ENCODE peak calls at places on chromosomes 11 and 22, in eight cellular contexts. One of them, this sample, is unnamed.

GRCh38 chr11:65382804-65383368 is 440 bp upstream of the SLC25A45 start:
- DNase-seq in lower leg skin: no peak
- DNase-seq in adrenal gland: peak
- DNase-seq in body of pancreas: peak
- DNase-seq in gastrocnemius medialis: no peak
- DNase-seq in A549: peak
- DNase-seq in IMR-90: no peak
- DNase-seq in HCT116: no peak
- DNase-seq in this sample: no peak

GRCh38 chr22:45426387-45426786 is 12.9 kb downstream of the RIBC2 start:
- DNase-seq in lower leg skin: peak
- DNase-seq in adrenal gland: no peak
- DNase-seq in body of pancreas: no peak
- DNase-seq in gastrocnemius medialis: no peak
- DNase-seq in A549: no peak
- DNase-seq in IMR-90: no peak
- DNase-seq in HCT116: no peak
- DNase-seq in this sample: no peak

GRCh38 chr11:60725592-60725991 is 1.1 kb downstream of the MS4A18 start:
- DNase-seq in lower leg skin: no peak
- DNase-seq in adrenal gland: no peak
- DNase-seq in body of pancreas: no peak
- DNase-seq in gastrocnemius medialis: no peak
- DNase-seq in A549: no peak
- DNase-seq in IMR-90: no peak
- DNase-seq in HCT116: no peak
- DNase-seq in this sample: no peak

GRCh38 chr11:108984548-108984947 is 319.7 kb downstream of the DDX10 start:
- DNase-seq in lower leg skin: no peak
- DNase-seq in adrenal gland: no peak
- DNase-seq in body of pancreas: no peak
- DNase-seq in gastrocnemius medialis: no peak
- DNase-seq in A549: no peak
- DNase-seq in IMR-90: no peak
- DNase-seq in HCT116: no peak
- DNase-seq in this sample: no peak

GRCh38 chr22:17192186-17192585 is 27.0 kb downstream of the ADA2 start:
- DNase-seq in lower leg skin: no peak
- DNase-seq in adrenal gland: no peak
- DNase-seq in body of pancreas: no peak
- DNase-seq in gastrocnemius medialis: no peak
- DNase-seq in A549: no peak
- DNase-seq in IMR-90: no peak
- DNase-seq in HCT116: no peak
- DNase-seq in this sample: no peak

GRCh38 chr11:111820059-111820375 is 51.4 kb downstream of the ALG9 start:
- DNase-seq in lower leg skin: no peak
- DNase-seq in adrenal gland: no peak
- DNase-seq in body of pancreas: no peak
- DNase-seq in gastrocnemius medialis: no peak
- DNase-seq in A549: no peak
- DNase-seq in IMR-90: peak
- DNase-seq in HCT116: no peak
- DNase-seq in this sample: no peak

GRCh38 chr22:35352214-35353111 is 28.4 kb upstream of the HMOX1 start:
- DNase-seq in lower leg skin: peak
- DNase-seq in adrenal gland: peak
- DNase-seq in body of pancreas: peak
- DNase-seq in gastrocnemius medialis: peak
- DNase-seq in A549: peak
- DNase-seq in IMR-90: no peak
- DNase-seq in HCT116: no peak
- DNase-seq in this sample: no peak

GRCh38 chr11:26442131-26442530 is 110.2 kb downstream of the ANO3 start:
- DNase-seq in lower leg skin: no peak
- DNase-seq in adrenal gland: no peak
- DNase-seq in body of pancreas: no peak
- DNase-seq in gastrocnemius medialis: no peak
- DNase-seq in A549: no peak
- DNase-seq in IMR-90: peak
- DNase-seq in HCT116: no peak
- DNase-seq in this sample: no peak

GRCh38 chr22:24247564-24248344 is 2.9 kb upstream of the GGT5 start:
- DNase-seq in lower leg skin: peak
- DNase-seq in adrenal gland: peak
- DNase-seq in body of pancreas: peak
- DNase-seq in gastrocnemius medialis: peak
- DNase-seq in A549: peak
- DNase-seq in IMR-90: peak
- DNase-seq in HCT116: peak
- DNase-seq in this sample: peak
- TF ChIP-seq POLR2A in lower leg skin: no peak
- TF ChIP-seq POLR2A in adrenal gland: no peak
- TF ChIP-seq POLR2A in body of pancreas: no peak
- TF ChIP-seq POLR2A in gastrocnemius medialis: no peak
- TF ChIP-seq POLR2A in A549: no peak
- TF ChIP-seq POLR2A in IMR-90: peak
- TF ChIP-seq POLR2A in HCT116: no peak
- TF ChIP-seq POLR2A in this sample: no peak

DNA sequence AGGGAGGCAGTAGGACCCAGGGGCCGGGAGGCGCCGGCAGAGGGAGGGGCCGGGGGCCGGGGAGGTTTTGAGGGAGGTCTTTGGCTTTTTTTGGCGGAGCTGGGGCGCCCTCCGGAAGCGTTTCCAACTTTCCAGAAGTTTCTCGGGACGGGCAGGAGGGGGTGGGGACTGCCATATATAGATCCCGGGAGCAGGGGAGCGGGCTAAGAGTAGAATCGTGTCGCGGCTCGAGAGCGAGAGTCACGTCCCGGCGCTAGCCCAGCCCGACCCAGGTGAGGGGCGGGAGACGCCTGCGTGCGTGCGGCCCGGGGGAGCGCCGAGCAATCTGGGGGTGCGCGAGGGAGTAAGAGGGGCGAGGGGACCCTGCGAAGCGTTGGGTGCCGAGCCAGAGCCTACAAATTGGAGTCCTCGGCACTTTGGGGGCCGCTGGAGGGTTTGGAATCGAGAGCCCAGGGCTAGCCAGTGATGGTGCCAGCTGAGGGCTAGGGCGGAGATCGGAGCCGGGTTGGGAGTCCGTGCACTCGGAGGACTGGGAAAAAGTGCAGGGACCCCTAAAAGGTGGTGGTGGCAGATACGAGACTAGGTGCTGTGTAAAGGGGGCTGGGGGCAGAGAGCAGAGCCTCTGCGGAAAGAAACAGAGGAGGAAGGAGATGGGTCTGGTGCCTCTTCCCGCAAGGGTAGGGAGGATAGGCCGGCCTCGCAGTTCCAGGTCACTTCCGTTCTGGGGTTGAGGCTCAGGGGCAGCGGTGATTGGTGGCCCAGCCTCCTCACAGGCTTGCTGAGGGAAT is at the start of gene SERPINH1:
- DNase-seq in lower leg skin: peak
- DNase-seq in adrenal gland: peak
- DNase-seq in body of pancreas: peak
- DNase-seq in gastrocnemius medialis: peak
- DNase-seq in A549: peak
- DNase-seq in IMR-90: peak
- DNase-seq in HCT116: peak
- DNase-seq in this sample: peak
- TF ChIP-seq POLR2A in lower leg skin: no peak
- TF ChIP-seq POLR2A in adrenal gland: peak
- TF ChIP-seq POLR2A in body of pancreas: peak
- TF ChIP-seq POLR2A in gastrocnemius medialis: peak
- TF ChIP-seq POLR2A in A549: peak
- TF ChIP-seq POLR2A in IMR-90: peak
- TF ChIP-seq POLR2A in HCT116: peak
- TF ChIP-seq POLR2A in this sample: peak

GRCh38 chr11:68432874-68433273 is 27.7 kb upstream of the PPP6R3 start:
- DNase-seq in lower leg skin: no peak
- DNase-seq in adrenal gland: no peak
- DNase-seq in body of pancreas: no peak
- DNase-seq in gastrocnemius medialis: no peak
- DNase-seq in A549: no peak
- DNase-seq in IMR-90: no peak
- DNase-seq in HCT116: no peak
- DNase-seq in this sample: no peak

GRCh38 chr11:68429661-68430060 is 30.9 kb upstream of the PPP6R3 start:
- DNase-seq in lower leg skin: no peak
- DNase-seq in adrenal gland: no peak
- DNase-seq in body of pancreas: no peak
- DNase-seq in gastrocnemius medialis: no peak
- DNase-seq in A549: no peak
- DNase-seq in IMR-90: no peak
- DNase-seq in HCT116: no peak
- DNase-seq in this sample: no peak

GRCh38 chr11:68431984-68432600 is 28.5 kb upstream of the PPP6R3 start:
- DNase-seq in lower leg skin: no peak
- DNase-seq in adrenal gland: no peak
- DNase-seq in body of pancreas: no peak
- DNase-seq in gastrocnemius medialis: no peak
- DNase-seq in A549: no peak
- DNase-seq in IMR-90: no peak
- DNase-seq in HCT116: no peak
- DNase-seq in this sample: no peak

GRCh38 chr11:68430384-68430783 is 30.2 kb upstream of the PPP6R3 start:
- DNase-seq in lower leg skin: no peak
- DNase-seq in adrenal gland: no peak
- DNase-seq in body of pancreas: no peak
- DNase-seq in gastrocnemius medialis: no peak
- DNase-seq in A549: no peak
- DNase-seq in IMR-90: no peak
- DNase-seq in HCT116: no peak
- DNase-seq in this sample: no peak

DNA sequence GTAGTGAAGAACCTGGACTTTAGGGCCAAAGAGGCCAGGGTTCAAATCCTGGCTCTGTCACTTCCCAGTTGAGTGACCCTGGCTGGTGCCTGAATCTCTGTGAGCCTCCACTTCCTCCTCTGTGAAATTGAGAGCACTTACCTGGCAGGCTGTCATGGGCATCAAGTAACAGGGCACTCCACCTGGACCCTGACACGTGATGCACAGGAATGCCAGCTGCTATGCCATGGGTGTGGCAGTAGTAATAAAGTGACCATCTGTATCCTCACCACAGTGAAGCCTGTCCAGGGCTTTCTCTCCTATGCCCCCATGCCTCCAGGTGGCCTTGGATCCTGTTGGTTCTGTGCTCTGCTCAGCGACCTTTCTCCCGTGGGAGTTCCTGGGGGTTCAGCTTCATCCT is 29.8 kb upstream of the PPP6R3 start:
- DNase-seq in lower leg skin: no peak
- DNase-seq in adrenal gland: no peak
- DNase-seq in body of pancreas: no peak
- DNase-seq in gastrocnemius medialis: no peak
- DNase-seq in A549: no peak
- DNase-seq in IMR-90: no peak
- DNase-seq in HCT116: no peak
- DNase-seq in this sample: no peak
- TF ChIP-seq POLR2A in lower leg skin: no peak
- TF ChIP-seq POLR2A in adrenal gland: no peak
- TF ChIP-seq POLR2A in body of pancreas: no peak
- TF ChIP-seq POLR2A in gastrocnemius medialis: no peak
- TF ChIP-seq POLR2A in A549: no peak
- TF ChIP-seq POLR2A in IMR-90: no peak
- TF ChIP-seq POLR2A in HCT116: no peak
- TF ChIP-seq POLR2A in this sample: no peak

GRCh38 chr11:82901165-82901938 is at the start of gene DDIAS:
- DNase-seq in lower leg skin: peak
- DNase-seq in adrenal gland: peak
- DNase-seq in body of pancreas: peak
- DNase-seq in gastrocnemius medialis: peak
- DNase-seq in A549: peak
- DNase-seq in IMR-90: peak
- DNase-seq in HCT116: peak
- DNase-seq in this sample: peak
- TF ChIP-seq POLR2A in lower leg skin: no peak
- TF ChIP-seq POLR2A in adrenal gland: peak
- TF ChIP-seq POLR2A in body of pancreas: peak
- TF ChIP-seq POLR2A in gastrocnemius medialis: peak
- TF ChIP-seq POLR2A in A549: peak
- TF ChIP-seq POLR2A in IMR-90: no peak
- TF ChIP-seq POLR2A in HCT116: peak
- TF ChIP-seq POLR2A in this sample: peak

GRCh38 chr11:57421066-57421465 is 5.9 kb downstream of the SLC43A3 start:
- DNase-seq in lower leg skin: no peak
- DNase-seq in adrenal gland: no peak
- DNase-seq in body of pancreas: no peak
- DNase-seq in gastrocnemius medialis: no peak
- DNase-seq in A549: no peak
- DNase-seq in IMR-90: no peak
- DNase-seq in HCT116: no peak
- DNase-seq in this sample: no peak
- TF ChIP-seq POLR2A in lower leg skin: no peak
- TF ChIP-seq POLR2A in adrenal gland: no peak
- TF ChIP-seq POLR2A in body of pancreas: no peak
- TF ChIP-seq POLR2A in gastrocnemius medialis: no peak
- TF ChIP-seq POLR2A in A549: no peak
- TF ChIP-seq POLR2A in IMR-90: no peak
- TF ChIP-seq POLR2A in HCT116: no peak
- TF ChIP-seq POLR2A in this sample: no peak

GRCh38 chr22:49657275-49657973 is 170.2 kb downstream of the BRD1 start:
- DNase-seq in lower leg skin: peak
- DNase-seq in adrenal gland: peak
- DNase-seq in body of pancreas: no peak
- DNase-seq in gastrocnemius medialis: peak
- DNase-seq in A549: no peak
- DNase-seq in IMR-90: no peak
- DNase-seq in HCT116: peak
- DNase-seq in this sample: peak
- TF ChIP-seq POLR2A in lower leg skin: no peak
- TF ChIP-seq POLR2A in adrenal gland: no peak
- TF ChIP-seq POLR2A in body of pancreas: no peak
- TF ChIP-seq POLR2A in gastrocnemius medialis: peak
- TF ChIP-seq POLR2A in A549: no peak
- TF ChIP-seq POLR2A in IMR-90: no peak
- TF ChIP-seq POLR2A in HCT116: peak
- TF ChIP-seq POLR2A in this sample: no peak

GRCh38 chr22:26314171-26314570 is 114.9 kb upstream of the ASPHD2 start:
- DNase-seq in lower leg skin: peak
- DNase-seq in adrenal gland: no peak
- DNase-seq in body of pancreas: no peak
- DNase-seq in gastrocnemius medialis: no peak
- DNase-seq in A549: no peak
- DNase-seq in IMR-90: no peak
- DNase-seq in HCT116: no peak
- DNase-seq in this sample: no peak
- TF ChIP-seq POLR2A in lower leg skin: no peak
- TF ChIP-seq POLR2A in adrenal gland: no peak
- TF ChIP-seq POLR2A in body of pancreas: no peak
- TF ChIP-seq POLR2A in gastrocnemius medialis: no peak
- TF ChIP-seq POLR2A in A549: no peak
- TF ChIP-seq POLR2A in IMR-90: no peak
- TF ChIP-seq POLR2A in HCT116: no peak
- TF ChIP-seq POLR2A in this sample: no peak

This sample was measured in prostate gland.